ENCODE peak calls at places on chromosomes 16 and 17, in six cellular contexts. One of them, this sample, is unnamed. For H3K4me1, the result is how much of the 10 kb centered on the place peaks cover.

GRCh38 chr17:3635474-3636153 is 436 bp downstream of the SHPK start:
- ATAC-seq in K562: peak
- ATAC-seq in A549: peak
- ATAC-seq in GM12878: peak
- ATAC-seq in HepG2: peak
- ATAC-seq in upper lobe of left lung: no peak
- ATAC-seq in this sample: no peak

GRCh38 chr17:21177854-21178600 is 35.9 kb downstream of the TMEM11 start:
- ATAC-seq in K562: no peak
- ATAC-seq in A549: peak
- ATAC-seq in GM12878: no peak
- ATAC-seq in HepG2: no peak
- ATAC-seq in upper lobe of left lung: no peak
- ATAC-seq in this sample: no peak

GRCh38 chr17:58352843-58353719 is 1.1 kb upstream of the SUPT4H1 start:
- ATAC-seq in K562: peak
- ATAC-seq in A549: no peak
- ATAC-seq in GM12878: peak
- ATAC-seq in HepG2: no peak
- ATAC-seq in upper lobe of left lung: peak
- ATAC-seq in this sample: no peak

GRCh38 chr17:63139356-63139755 is 173.3 kb downstream of the TANC2 start:
- ATAC-seq in K562: no peak
- ATAC-seq in A549: no peak
- ATAC-seq in GM12878: no peak
- ATAC-seq in HepG2: no peak
- ATAC-seq in upper lobe of left lung: no peak
- ATAC-seq in this sample: no peak

GRCh38 chr17:32281011-32281451 is 15.4 kb downstream of the RHBDL3 start:
- ATAC-seq in K562: no peak
- ATAC-seq in A549: peak
- ATAC-seq in GM12878: no peak
- ATAC-seq in HepG2: no peak
- ATAC-seq in upper lobe of left lung: no peak
- ATAC-seq in this sample: no peak

GRCh38 chr16:87784812-87785211 is 19.0 kb upstream of the KLHDC4 start:
- ATAC-seq in K562: no peak
- ATAC-seq in A549: no peak
- ATAC-seq in GM12878: no peak
- ATAC-seq in HepG2: peak
- ATAC-seq in upper lobe of left lung: no peak
- ATAC-seq in this sample: no peak

GRCh38 chr16:22214893-22215292 is 8.8 kb downstream of the EEF2K start:
- ATAC-seq in K562: peak
- ATAC-seq in A549: peak
- ATAC-seq in GM12878: no peak
- ATAC-seq in HepG2: no peak
- ATAC-seq in upper lobe of left lung: no peak
- ATAC-seq in this sample: no peak

GRCh38 chr17:31654936-31655335 is 204.1 kb downstream of the COPRS start:
- ATAC-seq in K562: no peak
- ATAC-seq in A549: peak
- ATAC-seq in GM12878: peak
- ATAC-seq in HepG2: no peak
- ATAC-seq in upper lobe of left lung: peak
- ATAC-seq in this sample: no peak

GRCh38 chr16:49638696-49639629 is 216.9 kb downstream of the ZNF423 start:
- ATAC-seq in K562: no peak
- ATAC-seq in A549: no peak
- ATAC-seq in GM12878: no peak
- ATAC-seq in HepG2: peak
- ATAC-seq in upper lobe of left lung: peak
- ATAC-seq in this sample: peak

GRCh38 chr16:80462902-80463301 is 77.9 kb upstream of the DYNLRB2 start:
- ATAC-seq in K562: no peak
- ATAC-seq in A549: no peak
- ATAC-seq in GM12878: no peak
- ATAC-seq in HepG2: peak
- ATAC-seq in upper lobe of left lung: no peak
- ATAC-seq in this sample: no peak

GRCh38 chr17:72434991-72435618 is 314.3 kb downstream of the SOX9 start:
- ATAC-seq in K562: no peak
- ATAC-seq in A549: peak
- ATAC-seq in GM12878: peak
- ATAC-seq in HepG2: peak
- ATAC-seq in upper lobe of left lung: no peak
- ATAC-seq in this sample: no peak

GRCh38 chr17:7220593-7221280 is 999 bp downstream of the ACADVL start:
- ATAC-seq in K562: peak
- ATAC-seq in A549: peak
- ATAC-seq in GM12878: peak
- ATAC-seq in HepG2: peak
- ATAC-seq in upper lobe of left lung: no peak
- ATAC-seq in this sample: no peak

GRCh38 chr16:88376835-88377726 is 5.7 kb upstream of the ZNF469 start:
- ATAC-seq in K562: no peak
- ATAC-seq in A549: peak
- ATAC-seq in GM12878: no peak
- ATAC-seq in HepG2: no peak
- ATAC-seq in upper lobe of left lung: peak
- ATAC-seq in this sample: no peak

GRCh38 chr16:68344252-68344651 is 33.4 kb downstream of the PRMT7 start:
- ATAC-seq in K562: peak
- ATAC-seq in A549: no peak
- ATAC-seq in GM12878: no peak
- ATAC-seq in HepG2: no peak
- ATAC-seq in upper lobe of left lung: no peak
- ATAC-seq in this sample: no peak
- H3K4me1 ChIP-seq in K562: under half
- H3K4me1 ChIP-seq in A549: under half
- H3K4me1 ChIP-seq in GM12878: under half
- H3K4me1 ChIP-seq in HepG2: under half
- H3K4me1 ChIP-seq in upper lobe of left lung: under half
- H3K4me1 ChIP-seq in this sample: under half

GRCh38 chr17:17190188-17190587 is 15.9 kb downstream of the PLD6 start:
- ATAC-seq in K562: peak
- ATAC-seq in A549: no peak
- ATAC-seq in GM12878: no peak
- ATAC-seq in HepG2: peak
- ATAC-seq in upper lobe of left lung: no peak
- ATAC-seq in this sample: no peak

GRCh38 chr17:17186551-17187505 is 19.3 kb downstream of the PLD6 start:
- ATAC-seq in K562: no peak
- ATAC-seq in A549: no peak
- ATAC-seq in GM12878: no peak
- ATAC-seq in HepG2: no peak
- ATAC-seq in upper lobe of left lung: no peak
- ATAC-seq in this sample: no peak

GRCh38 chr17:17189559-17189958 is 16.6 kb downstream of the PLD6 start:
- ATAC-seq in K562: no peak
- ATAC-seq in A549: no peak
- ATAC-seq in GM12878: no peak
- ATAC-seq in HepG2: peak
- ATAC-seq in upper lobe of left lung: no peak
- ATAC-seq in this sample: no peak

GRCh38 chr17:17186051-17186450 is 20.1 kb downstream of the PLD6 start:
- ATAC-seq in K562: no peak
- ATAC-seq in A549: no peak
- ATAC-seq in GM12878: peak
- ATAC-seq in HepG2: no peak
- ATAC-seq in upper lobe of left lung: peak
- ATAC-seq in this sample: no peak

GRCh38 chr17:17188586-17188985 is 17.5 kb downstream of the PLD6 start:
- ATAC-seq in K562: no peak
- ATAC-seq in A549: no peak
- ATAC-seq in GM12878: no peak
- ATAC-seq in HepG2: peak
- ATAC-seq in upper lobe of left lung: no peak
- ATAC-seq in this sample: no peak
- TF ChIP-seq EP300 in K562: no peak
- TF ChIP-seq EP300 in A549: no peak
- TF ChIP-seq EP300 in GM12878: no peak
- TF ChIP-seq EP300 in HepG2: no peak
- TF ChIP-seq EP300 in upper lobe of left lung: no peak
- TF ChIP-seq EP300 in this sample: no peak

DNA sequence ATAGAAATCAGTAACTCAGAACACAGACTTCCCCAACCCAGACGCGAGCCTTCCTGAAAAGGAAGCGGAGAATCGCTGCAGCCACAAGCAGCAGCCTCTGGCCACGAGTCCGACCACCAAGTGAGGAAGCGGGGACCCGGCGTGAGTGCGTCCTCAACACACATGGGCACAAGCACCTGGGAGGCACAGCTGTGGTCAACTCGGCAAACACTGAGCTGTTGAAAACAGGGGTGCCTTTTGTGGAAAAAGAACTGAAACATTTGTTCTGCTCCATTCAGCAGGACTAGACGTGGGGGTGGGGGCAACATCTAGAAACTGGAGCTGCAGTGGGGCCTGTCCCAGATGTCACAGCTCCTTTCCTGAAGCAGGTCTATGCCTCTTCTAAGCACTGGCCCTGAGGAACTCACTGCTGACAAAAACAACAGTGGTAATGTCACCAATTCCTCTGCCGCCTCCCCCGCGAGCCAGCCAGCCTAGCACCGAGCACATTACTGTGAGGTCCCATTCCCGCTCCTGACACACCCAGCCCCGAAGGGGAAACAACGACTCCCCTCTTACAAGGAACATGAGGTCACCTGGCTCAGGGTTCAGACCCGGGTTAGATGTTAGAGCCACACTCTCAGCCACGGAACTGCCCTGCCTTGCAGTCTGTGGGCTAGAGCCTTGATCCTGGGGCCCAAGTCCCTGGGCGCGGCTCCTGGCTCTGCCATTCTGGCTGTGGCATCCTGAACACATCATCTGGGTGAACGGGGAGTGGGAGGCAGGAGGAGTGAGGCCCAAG is 28.9 kb downstream of the KDM8 start:
- ATAC-seq in K562: no peak
- ATAC-seq in A549: no peak
- ATAC-seq in GM12878: peak
- ATAC-seq in HepG2: no peak
- ATAC-seq in upper lobe of left lung: no peak
- ATAC-seq in this sample: no peak
- H3K4me1 ChIP-seq in K562: under half
- H3K4me1 ChIP-seq in A549: under half
- H3K4me1 ChIP-seq in GM12878: under half
- H3K4me1 ChIP-seq in HepG2: under half
- H3K4me1 ChIP-seq in upper lobe of left lung: under half
- H3K4me1 ChIP-seq in this sample: half or more

GRCh38 chr17:80832888-80833583 is 158.6 kb upstream of the CHMP6 start:
- ATAC-seq in K562: peak
- ATAC-seq in A549: peak
- ATAC-seq in GM12878: peak
- ATAC-seq in HepG2: peak
- ATAC-seq in upper lobe of left lung: peak
- ATAC-seq in this sample: peak
- TF ChIP-seq EP300 in K562: peak
- TF ChIP-seq EP300 in A549: no peak
- TF ChIP-seq EP300 in GM12878: peak
- TF ChIP-seq EP300 in HepG2: no peak
- TF ChIP-seq EP300 in upper lobe of left lung: no peak
- TF ChIP-seq EP300 in this sample: no peak

GRCh38 chr16:85619089-85619850 is 6.1 kb downstream of the GSE1 start:
- ATAC-seq in K562: no peak
- ATAC-seq in A549: no peak
- ATAC-seq in GM12878: no peak
- ATAC-seq in HepG2: no peak
- ATAC-seq in upper lobe of left lung: no peak
- ATAC-seq in this sample: no peak

GRCh38 chr16:85618509-85618908 is 5.4 kb downstream of the GSE1 start:
- ATAC-seq in K562: no peak
- ATAC-seq in A549: no peak
- ATAC-seq in GM12878: no peak
- ATAC-seq in HepG2: no peak
- ATAC-seq in upper lobe of left lung: no peak
- ATAC-seq in this sample: no peak

GRCh38 chr16:85622683-85623082 is 9.6 kb downstream of the GSE1 start:
- ATAC-seq in K562: no peak
- ATAC-seq in A549: no peak
- ATAC-seq in GM12878: no peak
- ATAC-seq in HepG2: no peak
- ATAC-seq in upper lobe of left lung: no peak
- ATAC-seq in this sample: no peak

GRCh38 chr16:85621698-85622433 is 8.7 kb downstream of the GSE1 start:
- ATAC-seq in K562: no peak
- ATAC-seq in A549: peak
- ATAC-seq in GM12878: no peak
- ATAC-seq in HepG2: peak
- ATAC-seq in upper lobe of left lung: no peak
- ATAC-seq in this sample: no peak

DNA sequence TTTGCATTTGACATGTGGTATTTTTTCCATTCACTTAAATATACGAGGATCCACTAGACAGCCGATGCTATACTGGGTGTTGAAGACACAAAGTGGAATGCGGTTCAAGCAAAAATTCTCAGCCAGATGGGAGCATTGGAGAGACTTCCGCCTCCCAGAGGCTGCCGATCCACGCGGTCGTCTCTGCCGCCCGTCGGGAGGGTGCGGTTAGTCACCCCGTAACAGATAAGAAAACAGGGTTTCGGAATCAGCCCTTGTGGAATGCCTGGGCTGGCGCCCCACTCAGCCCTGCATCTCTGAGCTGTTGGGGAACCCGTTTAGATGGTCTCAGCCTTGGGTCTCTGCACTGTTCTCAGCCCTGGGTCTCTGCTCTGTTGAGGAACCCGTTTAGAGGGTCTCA is 7.3 kb downstream of the GSE1 start:
- ATAC-seq in K562: peak
- ATAC-seq in A549: no peak
- ATAC-seq in GM12878: no peak
- ATAC-seq in HepG2: no peak
- ATAC-seq in upper lobe of left lung: no peak
- ATAC-seq in this sample: no peak
- H3K4me1 ChIP-seq in K562: half or more
- H3K4me1 ChIP-seq in A549: under half
- H3K4me1 ChIP-seq in GM12878: under half
- H3K4me1 ChIP-seq in HepG2: half or more
- H3K4me1 ChIP-seq in upper lobe of left lung: half or more
- H3K4me1 ChIP-seq in this sample: under half

This sample was measured in gastroesophageal sphincter.